ENCODE peak calls at places on chromosomes 6 and 20, in nine cellular contexts. T, N, Z, I, Y, D, C, S and G are unnamed samples.

GRCh38 chr20:17430515-17430914 is 100.7 kb downstream of the BFSP1 start:
- DNase-seq in T (peak), N (no peak), Z (no peak), I (no peak), Y (no peak), D (no peak), C (no peak), S (no peak), G (no peak)

GRCh38 chr6:32945106-32945761 is 4.4 kb upstream of the HLA-DMB start:
- DNase-seq in T (no peak), N (no peak), Z (no peak), I (no peak), Y (no peak), D (no peak), C (no peak), S (no peak), G (no peak)

GRCh38 chr20:50673146-50673830 is 18.1 kb downstream of the RIPOR3 start:
- DNase-seq in T (no peak), N (no peak), Z (no peak), I (no peak), Y (no peak), D (no peak), C (no peak), S (no peak), G (peak)

GRCh38 chr20:63973636-63974401 is 4.1 kb upstream of the ZNF512B start:
- DNase-seq in T (peak), N (peak), Z (no peak), I (peak), Y (peak), D (peak), C (no peak), S (peak), G (peak)

GRCh38 chr6:165729307-165729936 is 66.4 kb upstream of the PDE10A start:
- DNase-seq in T (peak), N (no peak), Z (no peak), I (peak), Y (no peak), D (peak), C (no peak), S (no peak), G (peak)

GRCh38 chr6:45845546-45845945 is 170.1 kb downstream of the CLIC5 start:
- DNase-seq in T (no peak), N (no peak), Z (peak), I (no peak), Y (no peak), D (no peak), C (peak), S (no peak), G (no peak)

GRCh38 chr6:56958481-56958880 is 3.6 kb downstream of the BEND6 start:
- DNase-seq in T (no peak), N (no peak), Z (no peak), I (no peak), Y (no peak), D (no peak), C (no peak), S (no peak), G (no peak)

GRCh38 chr20:45029884-45030283 is 63.6 kb downstream of the STK4 start:
- DNase-seq in T (no peak), N (no peak), Z (no peak), I (no peak), Y (no peak), D (no peak), C (no peak), S (no peak), G (no peak)

GRCh38 chr6:104357928-104358327 is 501.8 kb downstream of the HACE1 start:
- DNase-seq in T (no peak), N (no peak), Z (no peak), I (no peak), Y (no peak), D (no peak), C (no peak), S (no peak), G (no peak)

GRCh38 chr6:28586273-28586672 is 60.6 kb downstream of the GPX5 start:
- DNase-seq in T (no peak), N (no peak), Z (no peak), I (no peak), Y (no peak), D (no peak), C (no peak), S (no peak), G (no peak)

GRCh38 chr20:11153819-11154218 is 480.0 kb upstream of the JAG1 start:
- DNase-seq in T (no peak), N (no peak), Z (no peak), I (no peak), Y (no peak), D (peak), C (no peak), S (no peak), G (no peak)

GRCh38 chr20:10469599-10469998 is 34.5 kb downstream of the SLX4IP start:
- DNase-seq in T (peak), N (no peak), Z (peak), I (no peak), Y (no peak), D (peak), C (no peak), S (peak), G (peak)

GRCh38 chr20:608970-609369 is 1.1 kb downstream of the TCF15 start:
- DNase-seq in T (no peak), N (no peak), Z (no peak), I (no peak), Y (no peak), D (peak), C (no peak), S (no peak), G (no peak)

GRCh38 chr6:140441256-140441655 is 1066.8 kb upstream of the CITED2 start:
- DNase-seq in T (no peak), N (no peak), Z (no peak), I (peak), Y (peak), D (no peak), C (peak), S (peak), G (peak)

GRCh38 chr20:53672484-53673129 is 79.0 kb upstream of the ZNF217 start:
- DNase-seq in T (no peak), N (no peak), Z (peak), I (no peak), Y (no peak), D (peak), C (peak), S (no peak), G (no peak)

GRCh38 chr6:32416031-32416430 is 9.1 kb upstream of the BTNL2 start:
- DNase-seq in T (no peak), N (no peak), Z (no peak), I (no peak), Y (no peak), D (no peak), C (no peak), S (no peak), G (no peak)

GRCh38 chr6:40293824-40294188 is 293.4 kb downstream of the LRFN2 start:
- DNase-seq in T (no peak), N (no peak), Z (no peak), I (no peak), Y (no peak), D (no peak), C (no peak), S (no peak), G (no peak)

GRCh38 chr6:126264265-126264664 is 75.7 kb upstream of the CENPW start:
- DNase-seq in T (no peak), N (no peak), Z (no peak), I (no peak), Y (no peak), D (no peak), C (no peak), S (no peak), G (no peak)

GRCh38 chr6:2448826-2449571 is 203.6 kb upstream of the GMDS start:
- DNase-seq in T (peak), N (no peak), Z (peak), I (no peak), Y (no peak), D (peak), C (peak), S (peak), G (peak)

GRCh38 chr6:30880563-30881252 is 3.6 kb upstream of the DDR1 start:
- DNase-seq in T (no peak), N (no peak), Z (no peak), I (no peak), Y (peak), D (peak), C (no peak), S (no peak), G (peak)

GRCh38 chr20:35626386-35627001 is 10.9 kb downstream of the SPAG4 start:
- DNase-seq in T (no peak), N (no peak), Z (no peak), I (no peak), Y (peak), D (peak), C (no peak), S (peak), G (no peak)

GRCh38 chr6:35972471-35972985 is 51.6 kb upstream of the SRPK1 start:
- DNase-seq in T (no peak), N (no peak), Z (no peak), I (no peak), Y (peak), D (no peak), C (no peak), S (no peak), G (peak)

GRCh38 chr6:97136644-97137358 is 146.2 kb downstream of the MMS22L start:
- DNase-seq in T (no peak), N (no peak), Z (no peak), I (no peak), Y (no peak), D (no peak), C (no peak), S (no peak), G (no peak)

GRCh38 chr20:47318027-47318595 is 38.4 kb downstream of the ZMYND8 start:
- DNase-seq in T (no peak), N (no peak), Z (no peak), I (no peak), Y (no peak), D (peak), C (peak), S (no peak), G (peak)

GRCh38 chr20:25315418-25316210 is 67.7 kb downstream of the PYGB start:
- DNase-seq in T (no peak), N (no peak), Z (no peak), I (no peak), Y (no peak), D (peak), C (peak), S (no peak), G (no peak)

GRCh38 chr6:108564178-108564577 is 3.5 kb downstream of the FOXO3 start:
- DNase-seq in T (no peak), N (no peak), Z (peak), I (no peak), Y (no peak), D (peak), C (peak), S (no peak), G (no peak)

GRCh38 chr20:51275181-51275580 is 252.3 kb upstream of the KCNG1 start:
- DNase-seq in T (no peak), N (no peak), Z (no peak), I (no peak), Y (no peak), D (no peak), C (no peak), S (no peak), G (no peak)

GRCh38 chr6:70520575-70520974 is 46.2 kb upstream of the SDHAF4 start:
- DNase-seq in T (no peak), N (no peak), Z (no peak), I (no peak), Y (no peak), D (no peak), C (peak), S (peak), G (no peak)